ENCODE peak calls at places on chromosomes 12 and 14, in five cellular contexts. T, G, P, H and R are unnamed samples.

GRCh38 chr12:27305673-27306504 is 26.7 kb upstream of the BMAL2 start:
- DNase-seq in T (no peak), G (peak), P (no peak), H (peak), R (no peak)

GRCh38 chr12:110073049-110073831 is 24.9 kb upstream of the C12orf76 start:
- DNase-seq in T (peak), G (no peak), P (no peak), H (peak), R (no peak)

GRCh38 chr12:30796891-30797371 is 42.2 kb upstream of the CAPRIN2 start:
- DNase-seq in T (peak), G (peak), P (no peak), H (no peak), R (no peak)

GRCh38 chr14:21454843-21455550 is 926 bp downstream of the CHD8 start:
- DNase-seq in T (no peak), G (peak), P (no peak), H (no peak), R (no peak)

GRCh38 chr12:132484891-132485441 is 5.0 kb upstream of the FBRSL1 start:
- DNase-seq in T (peak), G (no peak), P (peak), H (no peak), R (no peak)

GRCh38 chr12:95637471-95638155 is 86.3 kb upstream of the USP44 start:
- DNase-seq in T (no peak), G (peak), P (no peak), H (no peak), R (no peak)

GRCh38 chr14:88516742-88517418 is 37.9 kb downstream of the PTPN21 start:
- DNase-seq in T (no peak), G (no peak), P (no peak), H (peak), R (no peak)

GRCh38 chr12:30548203-30548602 is 147.5 kb downstream of the IPO8 start:
- DNase-seq in T (no peak), G (no peak), P (no peak), H (no peak), R (no peak)

GRCh38 chr12:70615177-70615576 is 22.1 kb downstream of the PTPRB start:
- DNase-seq in T (no peak), G (no peak), P (no peak), H (no peak), R (no peak)

GRCh38 chr14:21940887-21941855 is 267.6 kb upstream of the OR4E1 start:
- DNase-seq in T (no peak), G (peak), P (no peak), H (no peak), R (no peak)

GRCh38 chr12:102478416-102479098 is 1.8 kb downstream of the IGF1 start:
- DNase-seq in T (no peak), G (no peak), P (no peak), H (peak), R (no peak)

GRCh38 chr12:52082988-52083637 is 3.6 kb downstream of the SMIM41 start:
- DNase-seq in T (no peak), G (peak), P (peak), H (peak), R (peak)

GRCh38 chr12:108318472-108319275 is 20.4 kb downstream of the CMKLR1 start:
- DNase-seq in T (peak), G (no peak), P (no peak), H (no peak), R (no peak)

GRCh38 chr14:80271389-80271788 is 60.1 kb upstream of the DIO2 start:
- DNase-seq in T (no peak), G (peak), P (no peak), H (no peak), R (no peak)

GRCh38 chr14:52948836-52949235 is 2.0 kb downstream of the FERMT2 start:
- DNase-seq in T (no peak), G (no peak), P (no peak), H (no peak), R (no peak)

GRCh38 chr14:75697371-75697770 is 36.3 kb downstream of the TTLL5 start:
- DNase-seq in T (no peak), G (no peak), P (no peak), H (no peak), R (no peak)

GRCh38 chr12:18849080-18849479 is 111.2 kb downstream of the CAPZA3 start:
- DNase-seq in T (no peak), G (peak), P (no peak), H (no peak), R (no peak)

GRCh38 chr12:115273446-115273845 is 589.5 kb upstream of the TBX3 start:
- DNase-seq in T (no peak), G (no peak), P (no peak), H (no peak), R (no peak)

GRCh38 chr14:52328286-52328685 is 14.2 kb downstream of the PTGER2 start:
- DNase-seq in T (no peak), G (peak), P (no peak), H (no peak), R (no peak)

GRCh38 chr14:104724407-104724980 is 465 bp downstream of the ADSS1 start:
- DNase-seq in T (peak), G (no peak), P (peak), H (no peak), R (peak)

GRCh38 chr14:60984225-60984624 is 3.2 kb downstream of the SLC38A6 start:
- DNase-seq in T (no peak), G (no peak), P (no peak), H (no peak), R (no peak)

GRCh38 chr12:92971869-92972524 is 42.9 kb upstream of the EEA1 start:
- DNase-seq in T (no peak), G (peak), P (no peak), H (no peak), R (no peak)

GRCh38 chr14:22536853-22537338 is 52.1 kb downstream of the DAD1 start:
- DNase-seq in T (peak), G (peak), P (peak), H (no peak), R (peak)

GRCh38 chr12:54385251-54385914 is 850 bp upstream of the ZNF385A start:
- DNase-seq in T (no peak), G (no peak), P (no peak), H (no peak), R (peak)

GRCh38 chr14:92578511-92578910 is 64.9 kb downstream of the RIN3 start:
- DNase-seq in T (no peak), G (peak), P (no peak), H (no peak), R (peak)

GRCh38 chr12:102631274-102631673 is 150.9 kb upstream of the IGF1 start:
- DNase-seq in T (no peak), G (peak), P (no peak), H (no peak), R (no peak)

GRCh38 chr14:77730976-77731497 is 23.1 kb downstream of the SLIRP start:
- DNase-seq in T (no peak), G (peak), P (no peak), H (no peak), R (no peak)

GRCh38 chr12:60437297-60437696 is 841.5 kb downstream of the SLC16A7 start:
- DNase-seq in T (no peak), G (no peak), P (no peak), H (no peak), R (no peak)

GRCh38 chr12:97465012-97465345 is 2.4 kb downstream of the RMST start:
- DNase-seq in T (no peak), G (no peak), P (no peak), H (no peak), R (no peak)

GRCh38 chr12:121334513-121335343 is 17.5 kb downstream of the ANAPC5 start:
- DNase-seq in T (no peak), G (peak), P (no peak), H (peak), R (no peak)

GRCh38 chr14:23936084-23936829 is 17.3 kb upstream of the DHRS4 start:
- DNase-seq in T (no peak), G (no peak), P (no peak), H (no peak), R (no peak)

GRCh38 chr12:72453079-72453478 is 180.9 kb downstream of the TRHDE start:
- DNase-seq in T (no peak), G (no peak), P (no peak), H (no peak), R (no peak)

GRCh38 chr12:115375188-115375991 is 691.4 kb upstream of the TBX3 start:
- DNase-seq in T (no peak), G (peak), P (no peak), H (peak), R (no peak)

GRCh38 chr14:103721334-103722120 is 5.9 kb downstream of the ZFYVE21 start:
- DNase-seq in T (no peak), G (peak), P (no peak), H (no peak), R (peak)

GRCh38 chr14:72607386-72608125 is 286.3 kb downstream of the DPF3 start:
- DNase-seq in T (no peak), G (peak), P (no peak), H (no peak), R (no peak)

GRCh38 chr12:75855360-75855759 is 176.2 kb downstream of the PHLDA1 start:
- DNase-seq in T (no peak), G (no peak), P (no peak), H (no peak), R (no peak)

GRCh38 chr12:75852143-75852542 is 179.4 kb downstream of the PHLDA1 start:
- DNase-seq in T (no peak), G (peak), P (no peak), H (no peak), R (no peak)

GRCh38 chr12:75854681-75855309 is 176.8 kb downstream of the PHLDA1 start:
- DNase-seq in T (no peak), G (peak), P (no peak), H (no peak), R (no peak)

GRCh38 chr12:75852956-75853355 is 178.6 kb downstream of the PHLDA1 start:
- DNase-seq in T (no peak), G (no peak), P (no peak), H (no peak), R (no peak)

GRCh38 chr12:75853621-75854020 is 178.0 kb downstream of the PHLDA1 start:
- DNase-seq in T (no peak), G (no peak), P (no peak), H (no peak), R (no peak)
- H3K27ac ChIP-seq in T (no peak), G (no peak), P (no peak), H (no peak), R (no peak)

GRCh38 chr14:91067186-91067585 is 6.7 kb upstream of the RPS6KA5 start:
- DNase-seq in T (no peak), G (no peak), P (no peak), H (no peak), R (no peak)
- H3K27ac ChIP-seq in T (no peak), G (no peak), P (no peak), H (no peak), R (no peak)

GRCh38 chr12:467591-467990 is 7.9 kb downstream of the B4GALNT3 start:
- DNase-seq in T (no peak), G (no peak), P (no peak), H (no peak), R (no peak)
- H3K27ac ChIP-seq in T (no peak), G (no peak), P (no peak), H (no peak), R (peak)

DNA sequence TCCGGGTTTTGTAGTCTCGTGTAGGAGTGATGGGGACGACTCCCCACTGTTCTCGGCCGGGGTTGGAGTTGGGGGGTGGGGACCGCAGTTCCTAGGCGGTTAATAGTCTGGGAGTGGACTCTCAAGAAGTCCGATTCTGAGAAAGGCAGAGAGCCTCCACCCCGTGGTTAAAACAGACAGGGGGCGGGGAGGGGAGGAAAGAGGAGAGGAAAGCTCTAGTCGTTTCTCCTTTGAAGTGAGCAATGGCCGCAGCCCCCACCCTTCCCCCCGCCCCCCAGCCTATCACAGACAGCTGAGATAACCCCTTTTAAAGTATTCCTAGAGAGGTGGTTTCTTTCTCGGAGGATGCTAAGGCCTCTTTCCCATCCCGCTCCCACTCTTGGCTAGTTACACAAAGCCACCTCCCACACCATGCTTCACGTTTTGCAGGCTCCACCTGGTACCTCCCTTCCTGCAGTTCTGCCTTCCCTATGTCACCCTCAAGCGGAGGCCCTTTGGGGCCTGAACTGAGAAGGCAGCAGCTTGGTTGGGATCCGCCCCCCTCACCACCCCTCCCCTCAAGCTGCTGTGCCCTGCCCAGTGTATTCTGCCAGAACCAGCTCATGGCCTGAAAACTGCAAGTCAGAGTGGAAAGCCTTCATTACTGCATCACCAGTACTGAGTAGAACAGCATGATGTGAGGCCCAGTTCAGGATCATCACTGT is 853 bp downstream of the USP5 start:
- DNase-seq in T (peak), G (peak), P (peak), H (peak), R (peak)
- H3K27ac ChIP-seq in T (no peak), G (peak), P (peak), H (peak), R (peak)

GRCh38 chr12:65899289-65899688 is 75.0 kb downstream of the HMGA2 start:
- DNase-seq in T (no peak), G (no peak), P (no peak), H (no peak), R (no peak)
- H3K27ac ChIP-seq in T (no peak), G (peak), P (no peak), H (no peak), R (no peak)

DNA sequence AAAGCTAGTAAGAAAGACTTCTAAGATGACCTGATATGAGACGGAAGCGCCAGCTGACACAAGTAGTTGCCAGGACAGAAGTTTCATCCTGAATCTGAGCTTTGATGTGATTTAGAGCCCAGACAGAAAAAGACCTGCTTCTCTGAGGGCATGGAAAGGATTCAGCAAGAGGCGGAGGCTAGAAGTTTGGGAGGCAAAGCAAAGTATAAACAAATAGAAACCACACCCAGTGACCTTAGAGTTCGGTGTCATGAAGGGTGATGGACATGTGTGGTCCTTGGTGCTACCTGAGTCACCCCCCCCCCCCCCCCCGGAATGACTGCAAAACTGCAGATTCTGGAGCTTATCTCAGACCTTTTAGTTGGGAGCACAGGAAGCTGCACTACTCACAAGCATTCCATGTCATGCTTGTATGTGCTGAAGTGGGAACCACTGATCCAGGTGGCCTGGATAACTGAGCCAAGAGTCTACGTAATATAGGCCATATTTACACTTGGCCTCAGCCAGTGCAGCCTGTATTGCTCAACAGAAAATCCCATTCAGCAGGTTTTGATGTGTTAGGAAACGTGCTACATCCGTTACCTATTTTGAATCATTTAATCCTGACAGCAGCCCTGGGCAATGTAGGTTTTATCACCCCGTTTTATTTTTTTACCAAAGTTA is 191.4 kb downstream of the ANO6 start:
- DNase-seq in T (no peak), G (peak), P (peak), H (no peak), R (no peak)
- H3K27ac ChIP-seq in T (no peak), G (no peak), P (no peak), H (no peak), R (peak)

DNA sequence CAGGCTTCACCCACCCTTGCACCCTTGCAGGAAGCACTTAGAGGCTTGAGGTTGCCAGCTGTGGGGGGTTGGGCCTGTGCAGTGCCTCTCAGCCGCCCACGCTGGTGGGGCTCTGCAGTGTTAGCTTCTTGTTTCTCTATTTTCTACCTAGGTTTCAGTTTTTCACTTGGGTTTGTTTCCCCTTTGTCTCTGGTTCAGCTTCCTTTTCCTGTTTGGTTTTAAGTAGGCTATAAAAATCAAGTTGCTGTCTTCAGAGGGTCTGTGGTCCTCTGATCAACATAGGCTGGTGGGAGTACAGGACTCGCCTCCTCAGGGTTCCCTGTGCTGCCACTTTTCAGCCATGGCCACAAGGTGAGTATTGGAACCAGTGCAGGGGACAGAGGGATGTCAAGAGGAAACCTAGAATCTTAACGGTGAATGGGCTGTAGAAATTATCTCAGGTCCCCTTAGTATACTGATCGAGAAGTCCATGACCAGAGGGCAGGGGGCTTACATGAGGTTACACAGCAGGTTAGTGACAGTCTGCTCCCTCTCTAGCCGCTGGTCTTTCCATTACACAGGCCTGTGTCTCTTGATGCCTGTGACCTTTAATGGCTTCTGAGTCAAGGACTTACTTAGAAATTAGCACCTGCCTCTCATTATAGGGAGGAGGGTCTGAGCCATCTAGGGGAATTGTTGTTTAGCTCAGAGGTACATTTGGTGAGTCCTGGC is at the start of gene EVL:
- DNase-seq in T (peak), G (no peak), P (no peak), H (peak), R (no peak)
- H3K27ac ChIP-seq in T (peak), G (no peak), P (no peak), H (peak), R (no peak)